ENCODE peak calls at places on chromosomes 5 and 9, in seven cellular contexts. One of them, this sample, is unnamed.

GRCh38 chr9:88980732-88981336 is 10.4 kb upstream of the S1PR3 start:
- DNase-seq in non-pigmented ciliary epithelial cell: no peak
- DNase-seq in retinal pigment epithelial cell: peak
- DNase-seq in germinal center: no peak
- DNase-seq in stimulated activated CD8-positive, alpha-beta memory T cell treated with anti-CD3 and anti-CD28 coated beads, Interleukin-4, amount 100 ng/mL, for 24 hours: no peak
- DNase-seq in amniotic epithelial cell: no peak
- DNase-seq in ELR: no peak
- DNase-seq in this sample: no peak

GRCh38 chr9:129483467-129484324 is 137.2 kb downstream of the C9orf50 start:
- DNase-seq in retinal pigment epithelial cell: peak
- DNase-seq in germinal center: no peak
- DNase-seq in stimulated activated CD8-positive, alpha-beta memory T cell treated with anti-CD3 and anti-CD28 coated beads, Interleukin-4, amount 100 ng/mL, for 24 hours: no peak
- DNase-seq in non-pigmented ciliary epithelial cell: no peak
- DNase-seq in amniotic epithelial cell: peak
- DNase-seq in ELR: peak
- DNase-seq in this sample: no peak

GRCh38 chr9:91817493-91818225 is 132.4 kb downstream of the ROR2 start:
- DNase-seq in ELR: peak
- DNase-seq in non-pigmented ciliary epithelial cell: peak
- DNase-seq in stimulated activated CD8-positive, alpha-beta memory T cell treated with anti-CD3 and anti-CD28 coated beads, Interleukin-4, amount 100 ng/mL, for 24 hours: no peak
- DNase-seq in germinal center: no peak
- DNase-seq in retinal pigment epithelial cell: peak
- DNase-seq in amniotic epithelial cell: peak
- DNase-seq in this sample: no peak

GRCh38 chr5:11903121-11903613 is 1.1 kb downstream of the CTNND2 start:
- DNase-seq in non-pigmented ciliary epithelial cell: no peak
- DNase-seq in ELR: no peak
- DNase-seq in germinal center: no peak
- DNase-seq in retinal pigment epithelial cell: no peak
- DNase-seq in amniotic epithelial cell: no peak
- DNase-seq in stimulated activated CD8-positive, alpha-beta memory T cell treated with anti-CD3 and anti-CD28 coated beads, Interleukin-4, amount 100 ng/mL, for 24 hours: no peak
- DNase-seq in this sample: no peak

GRCh38 chr5:74103131-74104023 is 477.4 kb downstream of the ARHGEF28 start:
- DNase-seq in ELR: no peak
- DNase-seq in retinal pigment epithelial cell: no peak
- DNase-seq in amniotic epithelial cell: no peak
- DNase-seq in non-pigmented ciliary epithelial cell: no peak
- DNase-seq in germinal center: no peak
- DNase-seq in stimulated activated CD8-positive, alpha-beta memory T cell treated with anti-CD3 and anti-CD28 coated beads, Interleukin-4, amount 100 ng/mL, for 24 hours: no peak
- DNase-seq in this sample: no peak

GRCh38 chr9:89519393-89519805 is 21.5 kb upstream of the SEMA4D start:
- DNase-seq in ELR: peak
- DNase-seq in stimulated activated CD8-positive, alpha-beta memory T cell treated with anti-CD3 and anti-CD28 coated beads, Interleukin-4, amount 100 ng/mL, for 24 hours: no peak
- DNase-seq in retinal pigment epithelial cell: peak
- DNase-seq in amniotic epithelial cell: peak
- DNase-seq in non-pigmented ciliary epithelial cell: peak
- DNase-seq in germinal center: no peak
- DNase-seq in this sample: no peak

GRCh38 chr5:172048539-172049101 is 42.2 kb upstream of the FBXW11 start:
- DNase-seq in amniotic epithelial cell: no peak
- DNase-seq in germinal center: no peak
- DNase-seq in non-pigmented ciliary epithelial cell: no peak
- DNase-seq in retinal pigment epithelial cell: no peak
- DNase-seq in ELR: peak
- DNase-seq in stimulated activated CD8-positive, alpha-beta memory T cell treated with anti-CD3 and anti-CD28 coated beads, Interleukin-4, amount 100 ng/mL, for 24 hours: no peak
- DNase-seq in this sample: no peak

GRCh38 chr9:128494108-128494742 is 10.3 kb upstream of the GLE1 start:
- DNase-seq in retinal pigment epithelial cell: no peak
- DNase-seq in non-pigmented ciliary epithelial cell: no peak
- DNase-seq in stimulated activated CD8-positive, alpha-beta memory T cell treated with anti-CD3 and anti-CD28 coated beads, Interleukin-4, amount 100 ng/mL, for 24 hours: no peak
- DNase-seq in germinal center: no peak
- DNase-seq in amniotic epithelial cell: no peak
- DNase-seq in ELR: no peak
- DNase-seq in this sample: peak

GRCh38 chr5:177412603-177413233 is 3.4 kb upstream of the F12 start:
- DNase-seq in germinal center: no peak
- DNase-seq in retinal pigment epithelial cell: no peak
- DNase-seq in ELR: no peak
- DNase-seq in non-pigmented ciliary epithelial cell: no peak
- DNase-seq in amniotic epithelial cell: no peak
- DNase-seq in stimulated activated CD8-positive, alpha-beta memory T cell treated with anti-CD3 and anti-CD28 coated beads, Interleukin-4, amount 100 ng/mL, for 24 hours: no peak
- DNase-seq in this sample: no peak

GRCh38 chr5:58040044-58040443 is 419.8 kb downstream of the PLK2 start:
- DNase-seq in non-pigmented ciliary epithelial cell: no peak
- DNase-seq in ELR: no peak
- DNase-seq in amniotic epithelial cell: no peak
- DNase-seq in stimulated activated CD8-positive, alpha-beta memory T cell treated with anti-CD3 and anti-CD28 coated beads, Interleukin-4, amount 100 ng/mL, for 24 hours: no peak
- DNase-seq in retinal pigment epithelial cell: no peak
- DNase-seq in germinal center: no peak
- DNase-seq in this sample: no peak